ENCODE peak calls at places on chromosomes 4 and X, in ten cellular contexts. L is PC-9, A is tibial nerve, C is cardiac muscle cell, M is mesendoderm, B is GM23338, Z is ascending aorta, O is heart right ventricle, K is lung, Y is stomach. E is an unnamed sample.

GRCh38 chr4:93788712-93789111 is 39.8 kb upstream of the ATOH1 start:
- DNase-seq in L (peak; percentile 32), A (no peak), C (peak; percentile 27), M (peak; percentile 46), B (peak; percentile 65), Z (no peak), O (no peak), K (no peak), Y (no peak), E (no peak)

GRCh38 chrX:43949669-43950068 is 23.5 kb downstream of the NDP start:
- DNase-seq in L (no peak), A (peak; percentile 5), C (no peak), M (peak; percentile 81), B (peak; percentile 74), Z (no peak), O (no peak), K (no peak), Y (no peak), E (no peak)

GRCh38 chrX:148507413-148507812 is 7.0 kb downstream of the AFF2 start:
- DNase-seq in L (no peak), A (no peak), C (no peak), M (no peak), B (no peak), Z (no peak), O (no peak), K (no peak), Y (no peak), E (no peak)

GRCh38 chrX:70444326-70445196 is at the start of gene DLG3:
- DNase-seq in L (no peak), A (no peak), C (peak; percentile 55), M (peak; percentile 56), B (peak; percentile 84), Z (no peak), O (no peak), K (no peak), Y (no peak), E (no peak)

GRCh38 chr4:76690906-76691275 is 207.1 kb downstream of the SOWAHB start:
- DNase-seq in L (no peak), A (no peak), C (no peak), M (no peak), B (no peak), Z (no peak), O (no peak), K (no peak), Y (no peak), E (no peak)

GRCh38 chr4:183858011-183858615 is 47.0 kb upstream of the STOX2 start:
- DNase-seq in L (no peak), A (no peak), C (no peak), M (peak; percentile 18), B (no peak), Z (no peak), O (no peak), K (no peak), Y (no peak), E (no peak)

GRCh38 chr4:23533859-23534258 is 356.0 kb downstream of the PPARGC1A start:
- DNase-seq in L (no peak), A (no peak), C (no peak), M (no peak), B (no peak), Z (no peak), O (no peak), K (no peak), Y (no peak), E (no peak)

GRCh38 chr4:109648266-109648996 is 54.8 kb downstream of the CASP6 start:
- DNase-seq in L (no peak), A (no peak), C (no peak), M (no peak), B (no peak), Z (no peak), O (no peak), K (no peak), Y (no peak), E (no peak)

GRCh38 chr4:120209706-120210105 is 143.1 kb upstream of the MAD2L1 start:
- DNase-seq in L (no peak), A (no peak), C (no peak), M (peak; percentile 23), B (peak; percentile 18), Z (no peak), O (no peak), K (no peak), Y (no peak), E (no peak)

GRCh38 chrX:21678059-21678458 is 19.9 kb upstream of the KLHL34 start:
- DNase-seq in L (no peak), A (no peak), C (no peak), M (no peak), B (no peak), Z (no peak), O (no peak), K (no peak), Y (no peak), E (no peak)

GRCh38 chr4:141130947-141131545 is 2.2 kb downstream of the RNF150 start:
- DNase-seq in L (no peak), A (no peak), C (no peak), M (no peak), B (peak; percentile 6), Z (no peak), O (no peak), K (no peak), Y (no peak), E (no peak)

GRCh38 chr4:41070516-41071281 is 143.6 kb downstream of the APBB2 start:
- DNase-seq in L (no peak), A (no peak), C (peak; percentile 44), M (no peak), B (peak; percentile 28), Z (no peak), O (no peak), K (no peak), Y (no peak), E (no peak)

GRCh38 chr4:86359944-86360478 is at the start of gene MAPK10:
- DNase-seq in L (no peak), A (peak; percentile 48), C (peak; percentile 97), M (peak; percentile 97), B (peak; percentile 95), Z (peak; percentile 72), O (peak; percentile 67), K (peak; percentile 58), Y (peak; percentile 38), E (peak; percentile 6)

GRCh38 chr4:153040677-153041076 is 104.6 kb downstream of the FHDC1 start:
- DNase-seq in L (no peak), A (no peak), C (no peak), M (no peak), B (no peak), Z (no peak), O (no peak), K (no peak), Y (no peak), E (no peak)

GRCh38 chr4:153750197-153750817 is 9.5 kb downstream of the RNF175 start:
- DNase-seq in L (peak; percentile 49), A (peak; percentile 58), C (peak; percentile 87), M (peak; percentile 93), B (peak; percentile 95), Z (peak; percentile 78), O (peak; percentile 59), K (peak; percentile 77), Y (peak; percentile 42), E (no peak)

GRCh38 chr4:78562687-78563086 is 11.1 kb downstream of the ANXA3 start:
- DNase-seq in L (no peak), A (no peak), C (no peak), M (no peak), B (no peak), Z (no peak), O (no peak), K (no peak), Y (no peak), E (no peak)
- H3K27ac ChIP-seq in L (no peak overlapping the region), A (no peak overlapping the region), C (no peak overlapping the region), M (no peak overlapping the region), B (no peak overlapping the region), Z (no peak overlapping the region), O (no peak overlapping the region), K (no peak overlapping the region), Y (peak overlapping the region; percentile 73), E (no peak overlapping the region)

GRCh38 chr4:145014365-145014764 is 83.6 kb downstream of the ANAPC10 start:
- DNase-seq in L (no peak), A (no peak), C (no peak), M (peak; percentile 29), B (peak; percentile 35), Z (no peak), O (no peak), K (no peak), Y (no peak), E (no peak)

GRCh38 chr4:145011636-145012035 is 86.4 kb downstream of the ANAPC10 start:
- DNase-seq in L (no peak), A (no peak), C (peak; percentile 65), M (no peak), B (no peak), Z (no peak), O (no peak), K (no peak), Y (no peak), E (no peak)

DNA sequence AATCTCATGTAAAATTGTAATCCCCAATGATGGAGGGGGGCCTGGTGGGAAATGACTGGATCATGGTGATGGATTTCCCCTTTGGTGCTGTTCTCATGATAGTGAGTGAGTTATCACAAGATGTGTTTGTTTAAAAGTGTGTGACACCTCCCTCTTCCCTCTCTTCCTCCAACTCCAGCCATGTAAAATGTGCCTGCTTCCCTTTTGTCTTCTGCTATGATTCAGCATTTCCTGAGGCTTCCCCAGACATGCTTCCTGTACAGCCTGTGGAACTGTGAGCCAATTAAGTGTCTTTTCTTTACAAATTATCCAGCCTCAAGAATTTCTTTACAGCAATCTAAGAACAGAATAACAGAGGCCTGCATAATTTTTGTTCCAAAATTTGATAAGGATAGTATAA is 85.2 kb downstream of the ANAPC10 start:
- DNase-seq in L (no peak), A (no peak), C (peak; percentile 81), M (peak; percentile 22), B (no peak), Z (no peak), O (no peak), K (no peak), Y (no peak), E (no peak)
- H3K4me3 ChIP-seq in L (no peak overlapping the region), A (no peak overlapping the region), C (no peak overlapping the region), M (no peak overlapping the region), B (no peak overlapping the region), Z (no peak overlapping the region), O (no peak overlapping the region), K (no peak overlapping the region), Y (no peak overlapping the region), E (no peak overlapping the region)

GRCh38 chr4:57080781-57081650 is 29.2 kb downstream of the IGFBP7 start:
- DNase-seq in L (no peak), A (no peak), C (peak; percentile 95), M (peak; percentile 69), B (no peak), Z (peak; percentile 90), O (no peak), K (no peak), Y (no peak), E (no peak)
- H3K4me1 ChIP-seq in L (peaks cover 11% of the 10 kb centered on the region), A (no peaks in the 10 kb centered on the region), C (peaks cover 27% of the 10 kb centered on the region), M (peaks cover 9% of the 10 kb centered on the region), B (peaks cover 19% of the 10 kb centered on the region), Z (peaks cover 68% of the 10 kb centered on the region), O (peaks cover 89% of the 10 kb centered on the region), K (peaks cover 15% of the 10 kb centered on the region), Y (no peaks in the 10 kb centered on the region), E (peaks cover 62% of the 10 kb centered on the region)

GRCh38 chrX:121642415-121642814 is 595.0 kb downstream of the GLUD2 start:
- DNase-seq in L (peak; percentile 64), A (no peak), C (peak; percentile 25), M (no peak), B (no peak), Z (no peak), O (no peak), K (no peak), Y (no peak), E (no peak)

DNA sequence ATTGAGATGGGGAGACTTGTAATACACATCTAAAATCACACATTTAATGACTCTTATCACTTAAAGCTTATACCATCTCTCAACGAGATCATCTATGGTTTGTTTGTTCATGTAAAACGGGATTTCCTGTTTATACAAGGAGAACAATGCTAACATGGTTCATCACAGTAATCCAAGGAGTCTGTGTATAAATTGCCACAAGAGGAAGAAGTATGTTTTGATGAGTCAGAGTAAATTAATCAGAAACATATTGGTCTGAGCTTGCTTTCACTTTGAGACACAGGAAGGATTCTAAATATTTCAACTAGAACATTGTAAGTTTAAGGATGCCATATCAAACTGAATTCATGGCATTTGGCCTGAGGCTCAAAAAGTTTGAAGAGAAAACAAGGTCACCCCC is 594.1 kb downstream of the GLUD2 start:
- DNase-seq in L (peak; percentile 45), A (no peak), C (peak; percentile 18), M (peak; percentile 17), B (no peak), Z (no peak), O (no peak), K (no peak), Y (no peak), E (no peak)
- H3K27ac ChIP-seq in L (peak overlapping the region; percentile 22), A (no peak overlapping the region), C (no peak overlapping the region), M (no peak overlapping the region), B (no peak overlapping the region), Z (no peak overlapping the region), O (no peak overlapping the region), K (no peak overlapping the region), Y (no peak overlapping the region), E (no peak overlapping the region)

E was measured in thoracic aorta.